ENCODE peak calls at places on chromosome 17, in six cellular contexts. One of them, this sample, is unnamed.

GRCh38 chr17:3980381-3980975 is 16.2 kb upstream of the ATP2A3 start:
- DNase-seq in HuH-7.5: no peak
- DNase-seq in AG20443: no peak
- DNase-seq in Ammon's horn: no peak
- DNase-seq in nucleus accumbens: no peak
- DNase-seq in stimulated activated CD8-positive, alpha-beta memory T cell treated with anti-CD3 and anti-CD28 coated beads, Interleukin-15, amount 100 ng/mL, for 1 hour: no peak
- DNase-seq in this sample: no peak

GRCh38 chr17:65371702-65372101 is 189.7 kb downstream of the AXIN2 start:
- DNase-seq in HuH-7.5: no peak
- DNase-seq in AG20443: no peak
- DNase-seq in Ammon's horn: peak
- DNase-seq in nucleus accumbens: no peak
- DNase-seq in stimulated activated CD8-positive, alpha-beta memory T cell treated with anti-CD3 and anti-CD28 coated beads, Interleukin-15, amount 100 ng/mL, for 1 hour: no peak
- DNase-seq in this sample: no peak

GRCh38 chr17:13362341-13363122 is 239.2 kb downstream of the HS3ST3A1 start:
- DNase-seq in HuH-7.5: no peak
- DNase-seq in AG20443: peak
- DNase-seq in Ammon's horn: no peak
- DNase-seq in nucleus accumbens: no peak
- DNase-seq in stimulated activated CD8-positive, alpha-beta memory T cell treated with anti-CD3 and anti-CD28 coated beads, Interleukin-15, amount 100 ng/mL, for 1 hour: no peak
- DNase-seq in this sample: peak

GRCh38 chr17:45895304-45895968 is 1.1 kb downstream of the MAPT start:
- DNase-seq in HuH-7.5: peak
- DNase-seq in AG20443: no peak
- DNase-seq in Ammon's horn: peak
- DNase-seq in nucleus accumbens: peak
- DNase-seq in stimulated activated CD8-positive, alpha-beta memory T cell treated with anti-CD3 and anti-CD28 coated beads, Interleukin-15, amount 100 ng/mL, for 1 hour: no peak
- DNase-seq in this sample: no peak

GRCh38 chr17:51820766-51821165 is 337.7 kb downstream of the CA10 start:
- DNase-seq in HuH-7.5: no peak
- DNase-seq in AG20443: no peak
- DNase-seq in Ammon's horn: no peak
- DNase-seq in nucleus accumbens: no peak
- DNase-seq in stimulated activated CD8-positive, alpha-beta memory T cell treated with anti-CD3 and anti-CD28 coated beads, Interleukin-15, amount 100 ng/mL, for 1 hour: no peak
- DNase-seq in this sample: no peak

GRCh38 chr17:38554430-38555350 is 51.1 kb downstream of the SRCIN1 start:
- DNase-seq in HuH-7.5: no peak
- DNase-seq in AG20443: no peak
- DNase-seq in Ammon's horn: no peak
- DNase-seq in nucleus accumbens: no peak
- DNase-seq in stimulated activated CD8-positive, alpha-beta memory T cell treated with anti-CD3 and anti-CD28 coated beads, Interleukin-15, amount 100 ng/mL, for 1 hour: no peak
- DNase-seq in this sample: peak

GRCh38 chr17:73293480-73293911 is 18.3 kb downstream of the CDC42EP4 start:
- DNase-seq in HuH-7.5: no peak
- DNase-seq in AG20443: peak
- DNase-seq in Ammon's horn: no peak
- DNase-seq in nucleus accumbens: no peak
- DNase-seq in stimulated activated CD8-positive, alpha-beta memory T cell treated with anti-CD3 and anti-CD28 coated beads, Interleukin-15, amount 100 ng/mL, for 1 hour: no peak
- DNase-seq in this sample: no peak

GRCh38 chr17:43114101-43114691 is 11.0 kb downstream of the BRCA1 start:
- DNase-seq in HuH-7.5: no peak
- DNase-seq in AG20443: no peak
- DNase-seq in Ammon's horn: no peak
- DNase-seq in nucleus accumbens: no peak
- DNase-seq in stimulated activated CD8-positive, alpha-beta memory T cell treated with anti-CD3 and anti-CD28 coated beads, Interleukin-15, amount 100 ng/mL, for 1 hour: no peak
- DNase-seq in this sample: no peak

GRCh38 chr17:36072431-36073121 is 8.5 kb downstream of the CCL18 start:
- DNase-seq in HuH-7.5: peak
- DNase-seq in AG20443: peak
- DNase-seq in Ammon's horn: peak
- DNase-seq in nucleus accumbens: no peak
- DNase-seq in stimulated activated CD8-positive, alpha-beta memory T cell treated with anti-CD3 and anti-CD28 coated beads, Interleukin-15, amount 100 ng/mL, for 1 hour: peak
- DNase-seq in this sample: peak

GRCh38 chr17:47099451-47099986 is 89.6 kb downstream of the CDC27 start:
- DNase-seq in HuH-7.5: no peak
- DNase-seq in AG20443: no peak
- DNase-seq in Ammon's horn: no peak
- DNase-seq in nucleus accumbens: no peak
- DNase-seq in stimulated activated CD8-positive, alpha-beta memory T cell treated with anti-CD3 and anti-CD28 coated beads, Interleukin-15, amount 100 ng/mL, for 1 hour: no peak
- DNase-seq in this sample: no peak

GRCh38 chr17:63445065-63445464 is 1.0 kb downstream of the CYB561 start:
- DNase-seq in HuH-7.5: no peak
- DNase-seq in AG20443: no peak
- DNase-seq in Ammon's horn: no peak
- DNase-seq in nucleus accumbens: no peak
- DNase-seq in stimulated activated CD8-positive, alpha-beta memory T cell treated with anti-CD3 and anti-CD28 coated beads, Interleukin-15, amount 100 ng/mL, for 1 hour: no peak
- DNase-seq in this sample: no peak

GRCh38 chr17:32623196-32623595 is 136.4 kb downstream of the CDK5R1 start:
- DNase-seq in HuH-7.5: no peak
- DNase-seq in AG20443: no peak
- DNase-seq in Ammon's horn: no peak
- DNase-seq in nucleus accumbens: no peak
- DNase-seq in stimulated activated CD8-positive, alpha-beta memory T cell treated with anti-CD3 and anti-CD28 coated beads, Interleukin-15, amount 100 ng/mL, for 1 hour: no peak
- DNase-seq in this sample: no peak

GRCh38 chr17:58315281-58315711 is 13.3 kb downstream of the TSPOAP1 start:
- DNase-seq in HuH-7.5: no peak
- DNase-seq in AG20443: no peak
- DNase-seq in Ammon's horn: no peak
- DNase-seq in nucleus accumbens: no peak
- DNase-seq in stimulated activated CD8-positive, alpha-beta memory T cell treated with anti-CD3 and anti-CD28 coated beads, Interleukin-15, amount 100 ng/mL, for 1 hour: no peak
- DNase-seq in this sample: no peak

GRCh38 chr17:35752945-35753764 is at the start of gene GAS2L2:
- DNase-seq in HuH-7.5: no peak
- DNase-seq in AG20443: peak
- DNase-seq in Ammon's horn: peak
- DNase-seq in nucleus accumbens: no peak
- DNase-seq in stimulated activated CD8-positive, alpha-beta memory T cell treated with anti-CD3 and anti-CD28 coated beads, Interleukin-15, amount 100 ng/mL, for 1 hour: no peak
- DNase-seq in this sample: no peak

GRCh38 chr17:73342057-73342522 is 30.3 kb upstream of the CDC42EP4 start:
- DNase-seq in HuH-7.5: no peak
- DNase-seq in AG20443: peak
- DNase-seq in Ammon's horn: peak
- DNase-seq in nucleus accumbens: peak
- DNase-seq in stimulated activated CD8-positive, alpha-beta memory T cell treated with anti-CD3 and anti-CD28 coated beads, Interleukin-15, amount 100 ng/mL, for 1 hour: no peak
- DNase-seq in this sample: peak

GRCh38 chr17:2366747-2367494 is 29.6 kb downstream of the SGSM2 start:
- DNase-seq in HuH-7.5: peak
- DNase-seq in AG20443: no peak
- DNase-seq in Ammon's horn: no peak
- DNase-seq in nucleus accumbens: no peak
- DNase-seq in stimulated activated CD8-positive, alpha-beta memory T cell treated with anti-CD3 and anti-CD28 coated beads, Interleukin-15, amount 100 ng/mL, for 1 hour: no peak
- DNase-seq in this sample: no peak

GRCh38 chr17:44672479-44673093 is 16.3 kb downstream of the MEIOC start:
- DNase-seq in HuH-7.5: no peak
- DNase-seq in AG20443: peak
- DNase-seq in Ammon's horn: no peak
- DNase-seq in nucleus accumbens: no peak
- DNase-seq in stimulated activated CD8-positive, alpha-beta memory T cell treated with anti-CD3 and anti-CD28 coated beads, Interleukin-15, amount 100 ng/mL, for 1 hour: no peak
- DNase-seq in this sample: peak

GRCh38 chr17:49510059-49510719 is 15.1 kb downstream of the NGFR start:
- DNase-seq in HuH-7.5: no peak
- DNase-seq in AG20443: no peak
- DNase-seq in Ammon's horn: no peak
- DNase-seq in nucleus accumbens: no peak
- DNase-seq in stimulated activated CD8-positive, alpha-beta memory T cell treated with anti-CD3 and anti-CD28 coated beads, Interleukin-15, amount 100 ng/mL, for 1 hour: no peak
- DNase-seq in this sample: peak

GRCh38 chr17:40450175-40450574 is 6.9 kb downstream of the IGFBP4 start:
- DNase-seq in HuH-7.5: peak
- DNase-seq in AG20443: no peak
- DNase-seq in Ammon's horn: no peak
- DNase-seq in nucleus accumbens: no peak
- DNase-seq in stimulated activated CD8-positive, alpha-beta memory T cell treated with anti-CD3 and anti-CD28 coated beads, Interleukin-15, amount 100 ng/mL, for 1 hour: no peak
- DNase-seq in this sample: no peak